ENCODE peak calls at places on chromosomes 16 and 17, in eight cellular contexts. R is psoas muscle, Q is thoracic aorta, O is cardiac muscle cell, E is colonic mucosa, I is keratinocyte, K is Peyer's patch, B is kidney. X is an unnamed sample.

GRCh38 chr16:49129935-49130334 is 151.7 kb downstream of the CBLN1 start:
- DNase-seq in I (no peak), Q (no peak), R (no peak), B (no peak), K (no peak), E (no peak), O (no peak), X (no peak)

GRCh38 chr17:17032131-17032692 is 10.0 kb upstream of the MPRIP start:
- DNase-seq in K (peak; percentile 70), B (peak; percentile 89), I (peak; percentile 75), O (no peak), R (peak; percentile 86), E (peak; percentile 49), Q (no peak), X (peak; percentile 78)

GRCh38 chr17:40018211-40019121 is 3.2 kb downstream of the CSF3 start:
- DNase-seq in Q (no peak), R (peak; percentile 95), E (no peak), B (no peak), K (no peak), O (peak; percentile 50), I (no peak), X (peak; percentile 45)

GRCh38 chr16:82301108-82301755 is 131.2 kb upstream of the MPHOSPH6 start:
- DNase-seq in B (no peak), R (no peak), E (no peak), Q (no peak), O (no peak), I (no peak), K (no peak), X (no peak)

GRCh38 chr16:68995011-68995504 is 110.4 kb upstream of the HAS3 start:
- DNase-seq in R (no peak), Q (no peak), O (peak; percentile 61), E (no peak), K (no peak), B (no peak), I (peak; percentile 91), X (no peak)

GRCh38 chr16:82187829-82188228 is 17.8 kb upstream of the MPHOSPH6 start:
- DNase-seq in I (no peak), R (no peak), E (no peak), O (no peak), Q (no peak), B (no peak), K (no peak), X (no peak)

GRCh38 chr17:48002208-48002919 is 31.5 kb downstream of the CDK5RAP3 start:
- DNase-seq in Q (no peak), R (no peak), B (no peak), I (no peak), K (no peak), E (no peak), O (no peak), X (no peak)

GRCh38 chr17:43125967-43126910 is 1.1 kb upstream of the BRCA1 start:
- DNase-seq in E (peak; percentile 29), O (no peak), R (no peak), I (no peak), Q (no peak), B (peak; percentile 73), K (no peak), X (no peak)

GRCh38 chr17:44672479-44673093 is 16.3 kb downstream of the MEIOC start:
- DNase-seq in K (no peak), Q (no peak), E (no peak), I (no peak), R (no peak), O (peak; percentile 32), B (no peak), X (no peak)

GRCh38 chr17:6755731-6756184 is at the start of gene XAF1:
- DNase-seq in I (no peak), B (peak; percentile 77), Q (no peak), E (peak; percentile 61), R (peak; percentile 52), K (peak; percentile 64), O (no peak), X (peak; percentile 51)

GRCh38 chr17:67258836-67259468 is 14.0 kb upstream of the HELZ start:
- DNase-seq in B (no peak), Q (no peak), I (no peak), E (no peak), R (no peak), O (no peak), K (no peak), X (no peak)
- TF ChIP-seq CTCF in B (no peak), Q (no peak), I (no peak), E (no peak), R (no peak), O (no peak), K (no peak), X (no peak)

DNA sequence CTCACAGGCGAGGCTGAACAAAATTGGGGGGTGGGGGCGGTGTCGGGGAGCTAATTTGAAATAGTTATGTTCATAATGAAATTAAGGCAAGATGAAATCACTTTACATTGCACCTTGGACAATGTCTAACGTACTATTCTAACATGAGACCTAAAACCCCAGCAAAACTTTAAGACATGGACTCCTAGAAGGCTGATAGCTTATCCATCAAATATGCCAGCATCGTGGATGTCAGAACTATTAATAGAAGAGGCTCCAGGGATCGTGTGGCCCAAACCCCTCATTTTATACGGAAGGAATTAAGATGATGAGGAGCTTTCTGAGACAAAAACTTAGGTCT is 279.6 kb downstream of the SOX9 start:
- DNase-seq in I (no peak), K (no peak), E (no peak), O (no peak), B (no peak), R (no peak), Q (no peak), X (no peak)
- H3K4me3 ChIP-seq in I (no peak overlapping the region), K (no peak overlapping the region), E (no peak overlapping the region), O (no peak overlapping the region), B (no peak overlapping the region), R (no peak overlapping the region), Q (no peak overlapping the region), X (no peak overlapping the region)

DNA sequence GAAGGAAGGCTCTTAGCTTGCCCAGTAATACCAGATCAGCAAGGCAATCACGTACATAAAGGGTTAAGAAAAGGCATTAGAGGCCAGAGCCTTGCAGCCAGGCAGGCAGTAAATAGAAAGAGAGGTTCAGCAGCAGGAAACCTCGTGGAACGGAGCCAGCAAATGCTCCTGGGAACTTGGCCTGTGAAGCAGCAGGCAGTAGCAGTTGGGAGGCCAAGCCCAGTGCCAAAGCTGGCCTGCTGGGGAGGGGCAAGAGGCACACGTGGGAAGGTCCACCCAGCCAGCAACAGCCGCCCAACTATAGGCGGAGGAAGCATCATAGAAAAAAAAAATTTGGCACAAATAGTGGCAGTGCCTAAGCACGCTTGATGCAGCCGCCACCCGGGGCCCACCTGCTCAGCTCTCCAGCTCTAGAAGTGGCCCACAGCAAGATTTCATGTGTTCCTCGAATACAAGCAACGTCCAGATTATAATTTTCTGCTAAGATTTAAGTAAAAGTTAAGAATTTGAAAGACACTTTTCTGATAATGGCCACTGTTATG is 2339.5 kb downstream of the TP53TG3F start:
- DNase-seq in R (no peak), O (no peak), I (no peak), E (no peak), K (no peak), B (peak; percentile 33), Q (no peak), X (no peak)
- H3K9me3 ChIP-seq in R (no peaks in the 10 kb centered on the region), O (no peaks in the 10 kb centered on the region), I (no peaks in the 10 kb centered on the region), E (no peaks in the 10 kb centered on the region), K (no peaks in the 10 kb centered on the region), B (peaks cover 5% of the 10 kb centered on the region), Q (no peaks in the 10 kb centered on the region), X (no peaks in the 10 kb centered on the region)

GRCh38 chr17:78307887-78308633 is 51.8 kb downstream of the SOCS3 start:
- DNase-seq in K (no peak), R (peak; percentile 76), I (no peak), B (peak; percentile 78), O (no peak), Q (no peak), E (no peak), X (peak; percentile 85)
- TF ChIP-seq CTCF in K (no peak), R (peak; percentile 47), I (no peak), B (no peak), O (no peak), Q (no peak), E (no peak), X (peak; percentile 46)

DNA sequence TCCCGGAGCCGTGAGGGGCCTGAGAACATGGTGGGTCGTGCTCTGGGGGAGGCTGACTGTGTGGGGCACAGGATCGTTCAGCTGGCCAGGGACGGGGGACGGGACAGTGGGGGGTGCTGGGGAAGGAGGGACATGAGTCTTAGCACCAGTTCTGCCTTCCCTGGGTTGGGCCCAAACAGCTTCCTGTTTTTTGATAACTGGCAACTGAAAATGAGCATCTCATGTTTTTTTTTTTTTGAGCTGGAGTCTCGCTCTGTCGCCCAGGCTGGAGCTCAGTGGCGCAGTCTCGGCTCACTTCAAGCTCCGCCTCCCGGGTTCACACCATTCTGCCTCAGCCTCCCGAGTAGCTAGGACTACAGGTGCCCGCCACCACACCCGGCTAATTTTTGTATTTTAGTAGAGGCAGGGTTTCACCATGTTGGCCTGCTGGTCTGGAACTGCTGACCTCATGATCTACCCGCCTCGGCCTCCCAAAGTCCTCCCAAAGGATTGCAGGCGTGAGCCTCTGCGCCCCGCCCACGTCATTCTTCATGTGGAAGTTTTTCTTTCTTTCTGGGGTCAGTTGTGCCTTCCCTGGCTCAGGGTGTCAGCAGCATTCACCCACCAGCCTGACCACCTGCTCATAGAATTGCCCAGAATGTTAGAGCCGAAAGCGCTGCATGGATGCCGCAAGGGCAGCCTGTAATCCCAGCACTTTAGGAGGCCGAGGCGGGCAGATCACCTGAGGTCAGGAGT is 6.4 kb downstream of the ASPSCR1 start:
- DNase-seq in R (peak; percentile 43), I (no peak), E (no peak), B (no peak), O (no peak), K (no peak), Q (no peak), X (no peak)
- H3K4me3 ChIP-seq in R (no peak overlapping the region), I (no peak overlapping the region), E (no peak overlapping the region), B (no peak overlapping the region), O (no peak overlapping the region), K (no peak overlapping the region), Q (no peak overlapping the region), X (no peak overlapping the region)

GRCh38 chr17:70235252-70235651 is 65.9 kb downstream of the KCNJ2 start:
- DNase-seq in R (no peak), K (no peak), E (no peak), I (no peak), Q (no peak), B (no peak), O (no peak), X (no peak)
- H3K9me3 ChIP-seq in R (no peaks in the 10 kb centered on the region), K (no peaks in the 10 kb centered on the region), E (no peaks in the 10 kb centered on the region), I (no peaks in the 10 kb centered on the region), Q (no peaks in the 10 kb centered on the region), B (no peaks in the 10 kb centered on the region), O (no peaks in the 10 kb centered on the region), X (no peaks in the 10 kb centered on the region)